ENCODE peak calls at places on chromosomes 16 and 17, in four cellular contexts. A is thoracic aorta, E is upper lobe of right lung, R is heart right ventricle. N is an unnamed sample.

GRCh38 chr16:84044108-84044488 is 1.5 kb upstream of the SLC38A8 start:
- DNase-seq in E (no peak), A (no peak), R (no peak), N (no peak)

GRCh38 chr17:78241277-78242023 is 10.0 kb downstream of the TMEM235 start:
- DNase-seq in E (no peak), R (no peak), A (no peak), N (no peak)

GRCh38 chr16:72856797-72857196 is 191.1 kb downstream of the ZFHX3 start:
- DNase-seq in A (no peak), R (no peak), E (peak; percentile 47), N (no peak)

GRCh38 chr17:47120521-47121095 is 68.5 kb downstream of the CDC27 start:
- DNase-seq in R (no peak), E (no peak), A (no peak), N (no peak)

GRCh38 chr17:27601069-27601974 is 29.7 kb upstream of the LGALS9 start:
- DNase-seq in R (peak; percentile 71), E (no peak), A (peak; percentile 70), N (no peak)

GRCh38 chr16:75341934-75342811 is 90.7 kb upstream of the BCAR1 start:
- DNase-seq in R (no peak), A (no peak), E (no peak), N (no peak)

GRCh38 chr17:17384291-17384615 is 81.1 kb downstream of the NT5M start:
- DNase-seq in A (no peak), R (no peak), E (no peak), N (no peak)

GRCh38 chr16:3246002-3246401 is 10.4 kb downstream of the MEFV start:
- DNase-seq in E (no peak), A (no peak), R (no peak), N (no peak)

GRCh38 chr16:65355706-65356105 is 233.8 kb upstream of the CDH11 start:
- DNase-seq in A (no peak), R (no peak), E (no peak), N (no peak)

GRCh38 chr17:74457146-74457819 is 9.2 kb upstream of the CD300A start:
- DNase-seq in E (peak; percentile 89), A (peak; percentile 30), R (peak; percentile 84), N (peak; percentile 88)

GRCh38 chr17:67216544-67217320 is 28.3 kb downstream of the HELZ start:
- DNase-seq in A (no peak), E (no peak), R (no peak), N (no peak)

GRCh38 chr16:79168321-79168720 is 432.2 kb downstream of the MAF start:
- DNase-seq in A (no peak), E (no peak), R (no peak), N (no peak)

GRCh38 chr16:73054732-73055481 is 7.0 kb upstream of the ZFHX3 start:
- DNase-seq in R (no peak), E (no peak), A (no peak), N (no peak)

GRCh38 chr17:60969500-60970037 is 291.9 kb downstream of the BCAS3 start:
- DNase-seq in R (no peak), A (no peak), E (no peak), N (no peak)

GRCh38 chr17:8552582-8553320 is 77.8 kb downstream of the MYH10 start:
- DNase-seq in E (no peak), R (no peak), A (no peak), N (no peak)

GRCh38 chr17:39946551-39947330 is 16.1 kb upstream of the GSDMA start:
- DNase-seq in R (no peak), A (no peak), E (no peak), N (no peak)

GRCh38 chr17:81393684-81394376 is 1.4 kb upstream of the BAHCC1 start:
- DNase-seq in R (peak; percentile 100), A (peak; percentile 100), E (peak; percentile 100), N (peak; percentile 100)

GRCh38 chr16:50744911-50745310 is 3.0 kb downstream of the CYLD start:
- DNase-seq in R (no peak), E (no peak), A (no peak), N (no peak)

GRCh38 chr17:29590979-29591736 is 1.7 kb upstream of the GIT1 start:
- DNase-seq in R (peak; percentile 54), A (no peak), E (peak; percentile 76), N (no peak)

GRCh38 chr17:41140360-41141132 is at the start of gene KRTAP4-6:
- DNase-seq in E (no peak), A (no peak), R (no peak), N (no peak)

GRCh38 chr17:63834431-63835166 is 7.1 kb upstream of the FTSJ3 start:
- DNase-seq in E (no peak), R (no peak), A (no peak), N (peak; percentile 70)

GRCh38 chr17:68425979-68426378 is 31.3 kb downstream of the WIPI1 start:
- DNase-seq in A (no peak), E (no peak), R (no peak), N (no peak)

GRCh38 chr16:85238233-85238647 is 126.0 kb upstream of the CIBAR2 start:
- DNase-seq in A (peak; percentile 74), E (peak; percentile 76), R (peak; percentile 58), N (peak; percentile 86)

GRCh38 chr16:85234310-85235235 is 122.3 kb upstream of the CIBAR2 start:
- DNase-seq in R (peak; percentile 76), A (no peak), E (peak; percentile 76), N (no peak)

GRCh38 chr16:85645021-85645589 is 32.0 kb downstream of the GSE1 start:
- DNase-seq in A (no peak), R (no peak), E (no peak), N (no peak)

GRCh38 chr17:67165201-67165600 is 79.8 kb downstream of the HELZ start:
- DNase-seq in A (no peak), R (peak; percentile 23), E (no peak), N (no peak)

GRCh38 chr17:75082683-75083082 is 5.1 kb upstream of the SLC16A5 start:
- DNase-seq in E (no peak), R (no peak), A (no peak), N (no peak)

GRCh38 chr17:75861927-75862317 is 6.8 kb upstream of the WBP2 start:
- DNase-seq in R (no peak), A (no peak), E (no peak), N (no peak)

GRCh38 chr17:59492091-59492451 is 73.3 kb upstream of the DHX40 start:
- DNase-seq in A (no peak), E (no peak), R (no peak), N (no peak)

GRCh38 chr17:63543822-63544420 is 6.4 kb upstream of the DCAF7 start:
- DNase-seq in A (no peak), E (peak; percentile 46), R (no peak), N (no peak)

GRCh38 chr17:16997514-16998429 is 25.9 kb upstream of the TNFRSF13B start:
- DNase-seq in E (no peak), A (no peak), R (peak; percentile 65), N (no peak)

GRCh38 chr17:2672026-2672425 is 39.5 kb downstream of the CLUH start:
- DNase-seq in E (no peak), A (no peak), R (no peak), N (no peak)
- TF ChIP-seq CTCF in E (no peak), A (no peak), R (no peak), N (no peak)

DNA sequence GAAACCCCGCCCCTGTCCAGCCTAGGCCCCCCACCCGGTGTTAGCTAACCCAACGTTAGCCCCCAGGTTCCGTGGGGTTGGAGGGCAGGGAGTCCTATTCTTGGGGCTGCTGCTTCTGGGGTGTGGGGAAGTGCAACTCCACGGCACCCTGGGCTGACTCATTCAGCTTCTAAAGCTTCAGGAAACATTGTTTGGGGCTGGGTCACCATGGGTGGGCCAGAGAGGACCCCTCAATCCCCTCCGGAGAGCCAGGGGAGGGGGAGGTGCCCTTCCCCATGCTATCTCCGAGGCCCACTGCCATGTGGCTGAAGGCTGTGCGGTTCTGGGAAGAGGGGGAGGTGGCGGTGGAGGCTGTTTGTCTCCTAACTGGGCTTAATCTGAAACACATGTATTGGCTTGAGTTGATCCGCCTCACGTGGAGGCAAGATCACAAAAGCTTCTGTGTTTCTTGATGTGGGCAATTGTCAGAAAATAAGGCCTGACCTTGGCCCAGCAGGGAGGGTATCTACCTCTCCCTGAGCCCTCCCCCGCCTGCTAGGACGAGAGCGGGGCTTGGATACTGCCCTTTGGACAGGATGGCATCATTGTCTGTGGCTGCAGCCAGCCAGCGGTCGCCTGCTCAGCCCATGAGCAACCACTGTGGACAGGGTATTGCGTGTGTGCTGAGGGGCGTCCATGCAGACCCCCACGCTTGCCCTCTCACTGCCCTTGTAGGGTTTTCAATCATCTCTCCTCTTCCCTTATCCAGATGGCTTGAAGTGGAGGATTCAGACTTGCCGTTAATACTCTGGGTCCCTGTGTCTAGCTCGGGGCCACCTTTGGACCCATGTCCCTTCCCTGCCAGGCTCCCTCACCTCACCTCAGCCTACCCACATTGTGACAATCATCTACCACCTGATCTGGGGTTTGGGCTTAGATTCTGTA is 1.3 kb downstream of the SERPINF1 start:
- DNase-seq in E (no peak), A (no peak), R (peak; percentile 50), N (peak; percentile 77)
- H3K4me3 ChIP-seq in E (peak overlapping the region; percentile 47), A (peak overlapping the region; percentile 43), R (peak overlapping the region; percentile 53), N (peak overlapping the region; percentile 67)

DNA sequence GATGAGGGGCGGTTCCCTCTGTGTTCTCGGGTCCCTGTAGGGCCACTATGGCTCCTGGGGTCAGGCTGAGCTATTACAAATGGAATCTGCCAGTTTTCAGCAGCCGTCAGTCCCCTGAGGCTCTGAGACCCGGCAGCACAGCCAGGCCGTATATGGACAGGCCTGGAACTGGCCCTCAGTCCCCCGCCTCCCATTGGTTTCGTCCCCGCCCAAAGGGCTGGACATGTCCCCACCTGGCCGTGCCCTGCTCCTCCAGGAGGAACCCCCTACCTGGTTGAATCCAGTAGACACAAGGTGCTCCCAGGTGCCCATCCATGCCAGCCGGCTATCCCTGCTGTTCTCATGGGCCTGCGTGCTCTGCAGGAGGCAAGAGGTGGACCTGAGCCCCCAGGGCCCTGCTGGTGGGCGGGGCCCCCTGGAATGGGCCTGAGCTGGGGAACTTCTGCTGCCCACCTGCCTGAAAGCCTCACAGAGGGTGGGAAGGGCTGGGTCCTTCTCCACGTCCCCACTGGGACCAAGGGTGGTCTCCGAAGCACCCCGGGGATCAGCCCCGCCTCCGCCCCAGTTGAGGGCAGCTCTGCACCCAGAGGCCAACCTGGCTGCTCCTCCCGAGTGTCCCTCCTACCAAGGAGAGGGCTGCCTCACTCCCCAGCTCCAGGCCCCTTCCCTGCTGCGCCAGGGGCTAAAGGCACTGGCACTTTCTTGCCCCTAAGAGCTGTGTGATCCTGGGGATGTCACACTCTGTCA is 16.8 kb downstream of the VASN start:
- DNase-seq in A (no peak), R (peak; percentile 62), E (no peak), N (peak; percentile 91)
- H3K27ac ChIP-seq in A (peak overlapping the region; percentile 94), R (peak overlapping the region; percentile 5), E (peak overlapping the region; percentile 60), N (peak overlapping the region; percentile 98)

DNA sequence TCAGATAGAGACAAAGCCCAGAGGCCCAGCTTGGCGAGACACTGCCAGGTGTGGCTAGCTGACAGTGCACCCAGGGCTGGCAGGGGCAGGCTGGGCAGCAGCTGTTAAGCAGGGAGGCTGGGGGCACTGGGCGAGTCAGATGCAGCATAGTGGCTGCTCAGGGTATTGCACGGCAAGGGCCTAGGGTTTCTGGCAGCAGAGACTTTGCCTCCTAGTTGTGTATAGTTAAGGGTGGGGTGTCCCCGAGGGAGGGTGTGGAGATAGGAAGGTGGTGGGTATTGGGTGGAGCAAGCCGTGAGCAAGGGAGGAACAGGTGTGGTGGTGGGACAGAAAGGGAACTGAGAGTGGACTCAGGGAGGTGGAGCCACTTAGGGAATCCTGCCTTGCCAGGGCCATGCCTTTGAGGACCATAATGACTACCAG is 66.0 kb downstream of the SMPD3 start:
- DNase-seq in R (no peak), E (no peak), A (no peak), N (no peak)
- TF ChIP-seq CTCF in R (peak; percentile 24), E (peak; percentile 27), A (peak; percentile 17), N (no peak)

DNA sequence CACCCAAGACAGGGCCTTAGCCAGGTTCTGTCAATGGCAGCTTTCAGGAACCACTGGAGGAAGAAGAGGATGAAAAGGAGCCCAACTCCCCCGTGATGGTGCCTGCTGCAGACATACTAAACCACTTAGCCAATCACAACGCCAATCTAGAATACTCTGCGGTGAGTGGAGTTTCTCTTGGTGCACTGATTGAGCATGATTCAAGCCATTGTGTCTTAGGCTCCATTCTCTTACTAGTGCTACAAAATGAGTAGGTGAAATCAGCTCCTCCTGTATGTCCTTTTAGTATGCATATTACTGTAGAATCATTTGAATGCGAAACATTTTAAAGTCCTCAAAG is 1.4 kb downstream of the SETD6 start:
- DNase-seq in A (no peak), R (no peak), E (no peak), N (no peak)
- H3K4me3 ChIP-seq in A (no peak overlapping the region), R (no peak overlapping the region), E (peak overlapping the region; percentile 96), N (no peak overlapping the region)

N was measured in coronary artery.